ENCODE peak calls at places on chromosomes 5 and 9, in nine cellular contexts. R is cardiac muscle cell; C is astrocyte; J is thyroid gland; F is dorsolateral prefrontal cortex; X is GM10248; Y is lower leg skin; P is heart left ventricle; B is CD8-positive, alpha-beta T cell. G is an unnamed sample.

GRCh38 chr9:137972355-137972987 is 94.9 kb downstream of the CACNA1B start:
- DNase-seq in R (no peak), C (no peak), J (no peak), F (peak; percentile 30), X (no peak), Y (no peak), P (no peak), B (no peak), G (no peak)

GRCh38 chr5:33180900-33181299 is 259.9 kb upstream of the TARS1 start:
- DNase-seq in R (peak; percentile 15), C (peak; percentile 35), J (no peak), F (no peak), X (no peak), Y (no peak), P (no peak), B (no peak), G (peak; percentile 49)

GRCh38 chr5:112914584-112914983 is 7.4 kb downstream of the REEP5 start:
- DNase-seq in R (peak; percentile 40), C (peak; percentile 47), J (no peak), F (no peak), X (no peak), Y (no peak), P (no peak), B (no peak), G (peak; percentile 37)

GRCh38 chr9:13213337-13213736 is 66.2 kb downstream of the MPDZ start:
- DNase-seq in R (no peak), C (peak; percentile 10), J (no peak), F (no peak), X (no peak), Y (no peak), P (no peak), B (no peak), G (peak; percentile 21)

GRCh38 chr5:11426442-11426841 is 477.8 kb downstream of the CTNND2 start:
- DNase-seq in R (peak; percentile 13), C (no peak), J (no peak), F (no peak), X (no peak), Y (no peak), P (no peak), B (no peak), G (no peak)

GRCh38 chr9:105128908-105129307 is 115.5 kb upstream of the SLC44A1 start:
- DNase-seq in R (no peak), C (no peak), J (no peak), F (no peak), X (no peak), Y (no peak), P (no peak), B (no peak), G (no peak)

GRCh38 chr9:32376295-32376694 is 8.1 kb upstream of the ACO1 start:
- DNase-seq in R (no peak), C (no peak), J (no peak), F (no peak), X (no peak), Y (no peak), P (no peak), B (no peak), G (no peak)

GRCh38 chr5:181044662-181045305 is 4.7 kb downstream of the BTNL9 start:
- DNase-seq in R (no peak), C (no peak), J (peak; percentile 18), F (no peak), X (no peak), Y (peak; percentile 82), P (peak; percentile 67), B (no peak), G (no peak)

GRCh38 chr5:56305001-56305400 is 71.9 kb upstream of the ANKRD55 start:
- DNase-seq in R (no peak), C (no peak), J (no peak), F (no peak), X (no peak), Y (no peak), P (no peak), B (no peak), G (no peak)

GRCh38 chr5:128673970-128674369 is 135.9 kb upstream of the FBN2 start:
- DNase-seq in R (no peak), C (no peak), J (no peak), F (no peak), X (no peak), Y (no peak), P (no peak), B (no peak), G (no peak)

GRCh38 chr5:128671861-128672414 is 133.9 kb upstream of the FBN2 start:
- DNase-seq in R (no peak), C (no peak), J (no peak), F (no peak), X (no peak), Y (no peak), P (no peak), B (no peak), G (no peak)

GRCh38 chr5:128673010-128673409 is 135.0 kb upstream of the FBN2 start:
- DNase-seq in R (no peak), C (no peak), J (no peak), F (no peak), X (no peak), Y (no peak), P (no peak), B (no peak), G (no peak)

GRCh38 chr5:128673411-128673957 is 135.4 kb upstream of the FBN2 start:
- DNase-seq in R (no peak), C (no peak), J (no peak), F (no peak), X (no peak), Y (no peak), P (no peak), B (no peak), G (no peak)

DNA sequence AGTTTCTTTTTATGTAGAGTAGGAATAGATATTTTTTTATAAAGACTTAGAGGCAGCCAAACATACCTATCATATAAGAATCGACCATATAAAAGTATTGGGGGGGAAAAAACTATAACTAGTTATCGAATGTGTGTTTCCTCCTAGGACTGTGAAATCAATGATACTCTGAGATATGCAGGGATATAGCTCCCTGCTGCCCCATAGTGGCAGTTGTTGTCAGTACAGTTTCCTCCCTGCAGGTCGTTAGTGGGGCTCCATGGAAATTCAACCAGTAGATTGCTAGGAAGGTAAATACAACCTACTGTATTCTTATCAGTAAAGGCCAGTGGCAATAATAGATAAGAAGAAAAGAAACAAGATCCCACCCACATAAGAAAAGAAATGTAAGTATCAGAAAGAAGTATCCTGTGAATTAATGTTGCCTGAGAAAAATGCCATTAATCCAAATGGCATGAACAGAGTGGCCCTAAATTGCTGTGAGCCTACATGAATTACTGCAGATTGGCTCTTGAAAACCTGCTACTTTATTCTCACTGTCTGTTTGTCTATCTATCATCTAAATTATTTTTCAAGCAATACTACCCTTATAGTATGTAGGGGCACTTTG is 136.9 kb upstream of the FBN2 start:
- DNase-seq in R (no peak), C (peak; percentile 7), J (peak; percentile 14), F (no peak), X (peak; percentile 16), Y (no peak), P (no peak), B (no peak), G (peak; percentile 53)
- TF ChIP-seq CTCF in R (peak; percentile 84), C (peak; percentile 83), J (peak; percentile 47), F (no peak), X (peak; percentile 58), Y (no peak), P (peak; percentile 45), B (peak; percentile 53), G (peak; percentile 89)

GRCh38 chr9:89177401-89178161 is 1.0 kb downstream of the SHC3 start:
- DNase-seq in R (peak; percentile 7), C (peak; percentile 18), J (peak; percentile 6), F (peak; percentile 51), X (no peak), Y (peak; percentile 87), P (no peak), B (no peak), G (no peak)

GRCh38 chr9:89175739-89176360 is 2.8 kb downstream of the SHC3 start:
- DNase-seq in R (no peak), C (peak; percentile 47), J (no peak), F (no peak), X (no peak), Y (peak; percentile 53), P (no peak), B (no peak), G (no peak)

GRCh38 chr9:89178162-89179120 is at the start of gene SHC3:
- DNase-seq in R (peak; percentile 13), C (peak; percentile 73), J (peak; percentile 6), F (no peak), X (no peak), Y (no peak), P (no peak), B (no peak), G (no peak)

GRCh38 chr9:89179535-89179919 is 909 bp upstream of the SHC3 start:
- DNase-seq in R (peak; percentile 4), C (peak; percentile 60), J (no peak), F (no peak), X (no peak), Y (no peak), P (no peak), B (no peak), G (peak; percentile 27)

DNA sequence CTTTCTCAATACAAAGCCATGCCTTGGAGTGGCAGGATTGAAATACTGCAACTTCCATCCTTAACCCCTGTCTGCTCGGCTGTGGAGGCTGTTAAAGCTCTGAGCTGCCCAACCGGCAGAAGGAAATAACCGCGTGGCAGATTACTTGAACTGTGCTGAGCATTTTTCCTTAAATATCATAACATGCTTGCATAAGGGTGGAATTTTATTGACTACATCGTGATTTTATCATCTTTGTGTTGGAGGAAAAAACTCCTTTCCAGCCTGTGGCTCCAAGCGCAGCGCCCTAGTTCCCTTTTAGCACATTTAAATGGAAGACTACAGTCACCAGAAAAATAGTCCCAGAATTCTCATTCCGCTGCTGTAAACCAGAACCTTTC is 1.6 kb downstream of the SHC3 start:
- DNase-seq in R (no peak), C (peak; percentile 59), J (no peak), F (no peak), X (no peak), Y (peak; percentile 53), P (no peak), B (no peak), G (no peak)
- TF ChIP-seq CTCF in R (no peak), C (no peak), J (no peak), F (no peak), X (no peak), Y (no peak), P (no peak), B (no peak), G (no peak)

DNA sequence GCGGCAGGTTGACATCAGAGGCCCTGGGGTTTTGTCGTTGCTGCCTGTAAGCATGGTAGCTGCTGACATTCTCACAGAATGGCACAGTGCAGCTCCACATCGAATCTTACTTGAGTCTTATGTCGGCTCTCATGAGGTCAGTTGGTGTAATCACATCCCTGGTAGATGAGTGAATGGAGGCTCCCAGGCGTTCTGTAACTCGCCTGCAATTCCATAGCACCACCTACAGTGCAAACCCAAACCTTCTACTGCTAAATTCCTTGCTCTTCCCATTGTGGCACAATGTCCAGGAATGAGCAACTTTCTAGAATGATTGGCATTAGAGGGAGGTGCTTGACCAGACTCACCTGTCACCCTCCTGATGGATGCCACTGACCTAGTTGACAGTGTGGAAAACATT is 578.4 kb downstream of the CCDC171 start:
- DNase-seq in R (peak; percentile 35), C (no peak), J (no peak), F (no peak), X (no peak), Y (no peak), P (no peak), B (no peak), G (peak; percentile 24)
- TF ChIP-seq CTCF in R (peak; percentile 43), C (peak; percentile 37), J (no peak), F (no peak), X (no peak), Y (no peak), P (no peak), B (no peak), G (peak; percentile 66)

GRCh38 chr9:80285325-80285724 is 713.6 kb downstream of the TLE4 start:
- DNase-seq in R (peak; percentile 2), C (peak; percentile 6), J (peak; percentile 9), F (no peak), X (no peak), Y (no peak), P (no peak), B (no peak), G (no peak)
- TF ChIP-seq CTCF in R (peak; percentile 9), C (peak; percentile 31), J (peak; percentile 30), F (no peak), X (no peak), Y (no peak), P (peak; percentile 46), B (no peak), G (no peak)